ENCODE peak calls at places on chromosomes 4 and X, in four cellular contexts. One of them, this sample, is unnamed.

GRCh38 chr4:153651961-153652784 is 31.9 kb upstream of the TLR2 start:
- DNase-seq in astrocyte of the spinal cord: peak; percentile 36
- DNase-seq in CD8-positive, alpha-beta T cell: no peak
- DNase-seq in mucosa of descending colon: no peak
- DNase-seq in this sample: no peak

GRCh38 chr4:111839186-111839585 is 306.1 kb upstream of the FAM241A start:
- DNase-seq in astrocyte of the spinal cord: no peak
- DNase-seq in CD8-positive, alpha-beta T cell: no peak
- DNase-seq in mucosa of descending colon: no peak
- DNase-seq in this sample: no peak

GRCh38 chr4:108561086-108561485 is 59.3 kb upstream of the RPL34 start:
- DNase-seq in astrocyte of the spinal cord: no peak
- DNase-seq in CD8-positive, alpha-beta T cell: no peak
- DNase-seq in mucosa of descending colon: no peak
- DNase-seq in this sample: peak; percentile 4

GRCh38 chrX:108362026-108362425 is 76.2 kb downstream of the COL4A6 start:
- DNase-seq in astrocyte of the spinal cord: peak; percentile 46
- DNase-seq in CD8-positive, alpha-beta T cell: no peak
- DNase-seq in mucosa of descending colon: no peak
- DNase-seq in this sample: no peak

GRCh38 chrX:16222123-16222522 is 54.8 kb downstream of the MAGEB17 start:
- DNase-seq in astrocyte of the spinal cord: peak; percentile 16
- DNase-seq in CD8-positive, alpha-beta T cell: no peak
- DNase-seq in mucosa of descending colon: no peak
- DNase-seq in this sample: peak; percentile 40

GRCh38 chr4:152680988-152681731 is 1.4 kb upstream of the TMEM154 start:
- DNase-seq in astrocyte of the spinal cord: peak; percentile 65
- DNase-seq in CD8-positive, alpha-beta T cell: no peak
- DNase-seq in mucosa of descending colon: no peak
- DNase-seq in this sample: peak; percentile 42

GRCh38 chr4:157984285-157984911 is 188.4 kb downstream of the GASK1B start:
- DNase-seq in astrocyte of the spinal cord: no peak
- DNase-seq in CD8-positive, alpha-beta T cell: no peak
- DNase-seq in mucosa of descending colon: no peak
- DNase-seq in this sample: peak; percentile 25

GRCh38 chr4:186820371-186820990 is 96.8 kb upstream of the FAT1 start:
- DNase-seq in astrocyte of the spinal cord: peak; percentile 71
- DNase-seq in CD8-positive, alpha-beta T cell: no peak
- DNase-seq in mucosa of descending colon: peak; percentile 77
- DNase-seq in this sample: peak; percentile 67

GRCh38 chrX:154403192-154403591 is 5.0 kb downstream of the RPL10 start:
- DNase-seq in astrocyte of the spinal cord: no peak
- DNase-seq in CD8-positive, alpha-beta T cell: no peak
- DNase-seq in mucosa of descending colon: no peak
- DNase-seq in this sample: no peak

GRCh38 chr4:110639207-110640092 is 16.6 kb upstream of the PITX2 start:
- DNase-seq in astrocyte of the spinal cord: no peak
- DNase-seq in CD8-positive, alpha-beta T cell: no peak
- DNase-seq in mucosa of descending colon: no peak
- DNase-seq in this sample: no peak

GRCh38 chr4:181661090-181661489 is 582.1 kb upstream of the TENM3 start:
- DNase-seq in astrocyte of the spinal cord: peak; percentile 78
- DNase-seq in CD8-positive, alpha-beta T cell: no peak
- DNase-seq in mucosa of descending colon: no peak
- DNase-seq in this sample: peak; percentile 57

GRCh38 chr4:121706595-121707021 is 9.8 kb upstream of the ANXA5 start:
- DNase-seq in astrocyte of the spinal cord: peak; percentile 83
- DNase-seq in CD8-positive, alpha-beta T cell: peak; percentile 8
- DNase-seq in mucosa of descending colon: no peak
- DNase-seq in this sample: peak; percentile 77

GRCh38 chr4:24229976-24230375 is 340.1 kb upstream of the PPARGC1A start:
- DNase-seq in astrocyte of the spinal cord: no peak
- DNase-seq in CD8-positive, alpha-beta T cell: no peak
- DNase-seq in mucosa of descending colon: no peak
- DNase-seq in this sample: peak; percentile 74

GRCh38 chr4:109294468-109295020 is 7.9 kb downstream of the COL25A1 start:
- DNase-seq in astrocyte of the spinal cord: peak; percentile 52
- DNase-seq in CD8-positive, alpha-beta T cell: no peak
- DNase-seq in mucosa of descending colon: no peak
- DNase-seq in this sample: no peak

GRCh38 chrX:129511689-129512088 is 11.6 kb downstream of the SMARCA1 start:
- DNase-seq in astrocyte of the spinal cord: no peak
- DNase-seq in CD8-positive, alpha-beta T cell: no peak
- DNase-seq in mucosa of descending colon: no peak
- DNase-seq in this sample: no peak

GRCh38 chrX:129520151-129520550 is 3.1 kb downstream of the SMARCA1 start:
- DNase-seq in astrocyte of the spinal cord: no peak
- DNase-seq in CD8-positive, alpha-beta T cell: no peak
- DNase-seq in mucosa of descending colon: no peak
- DNase-seq in this sample: no peak

GRCh38 chrX:129512409-129512808 is 10.9 kb downstream of the SMARCA1 start:
- DNase-seq in astrocyte of the spinal cord: no peak
- DNase-seq in CD8-positive, alpha-beta T cell: no peak
- DNase-seq in mucosa of descending colon: no peak
- DNase-seq in this sample: no peak

DNA sequence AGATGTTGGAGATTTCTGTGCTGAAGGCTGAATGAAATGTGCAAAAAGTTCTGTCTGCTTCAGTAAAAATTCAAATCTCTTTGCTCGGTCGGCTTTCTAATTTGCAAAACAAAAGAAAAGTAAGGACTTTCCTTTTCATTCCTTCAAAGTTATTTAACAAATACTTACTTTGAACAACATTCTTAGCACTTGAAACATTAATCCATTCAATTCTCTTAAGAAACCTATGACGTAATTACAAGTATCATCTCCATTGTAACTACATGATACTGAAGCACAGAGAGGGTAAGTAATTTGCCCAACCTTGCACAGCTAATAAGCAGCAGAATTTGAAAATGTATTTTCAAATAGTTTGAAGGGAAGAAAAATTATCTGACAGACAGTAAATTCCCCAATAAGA is 6.9 kb downstream of the SMARCA1 start:
- DNase-seq in astrocyte of the spinal cord: no peak
- DNase-seq in CD8-positive, alpha-beta T cell: no peak
- DNase-seq in mucosa of descending colon: no peak
- DNase-seq in this sample: no peak
- H3K4me3 ChIP-seq in astrocyte of the spinal cord: no peak overlapping the region
- H3K4me3 ChIP-seq in CD8-positive, alpha-beta T cell: no peak overlapping the region
- H3K4me3 ChIP-seq in mucosa of descending colon: no peak overlapping the region
- H3K4me3 ChIP-seq in this sample: no peak overlapping the region

DNA sequence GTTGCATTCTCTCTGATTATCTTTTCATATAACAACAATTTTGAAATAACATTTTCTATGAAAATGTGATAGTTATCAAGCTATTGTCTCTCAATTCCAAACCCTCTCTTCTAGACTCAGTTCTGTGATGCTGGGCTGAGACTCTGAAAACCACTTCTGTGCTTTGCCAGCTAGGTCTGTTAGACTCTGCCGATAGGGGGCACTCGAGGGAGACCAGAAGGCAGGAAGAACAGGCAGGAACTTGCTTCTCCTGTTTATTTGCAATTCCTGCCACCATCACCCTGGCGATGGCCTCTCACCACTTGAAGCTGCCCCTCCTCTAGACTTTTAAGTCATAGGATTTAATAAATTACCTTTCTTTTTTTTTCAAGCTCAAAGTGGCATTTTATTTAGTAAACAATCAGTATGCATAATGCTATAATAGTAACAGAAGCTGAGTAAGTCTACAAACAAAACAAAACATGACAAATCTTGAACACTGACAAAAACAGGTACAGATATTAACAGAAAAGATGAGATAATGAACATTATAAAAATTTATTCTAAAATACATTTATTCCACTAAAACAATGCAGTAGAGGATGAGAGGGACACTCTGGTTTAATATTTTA is 49.7 kb downstream of the RASL11B start:
- DNase-seq in astrocyte of the spinal cord: peak; percentile 63
- DNase-seq in CD8-positive, alpha-beta T cell: peak; percentile 15
- DNase-seq in mucosa of descending colon: peak; percentile 59
- DNase-seq in this sample: peak; percentile 85
- TF ChIP-seq CTCF in astrocyte of the spinal cord: peak; percentile 80
- TF ChIP-seq CTCF in CD8-positive, alpha-beta T cell: peak; percentile 70
- TF ChIP-seq CTCF in mucosa of descending colon: peak; percentile 64
- TF ChIP-seq CTCF in this sample: peak; percentile 86

DNA sequence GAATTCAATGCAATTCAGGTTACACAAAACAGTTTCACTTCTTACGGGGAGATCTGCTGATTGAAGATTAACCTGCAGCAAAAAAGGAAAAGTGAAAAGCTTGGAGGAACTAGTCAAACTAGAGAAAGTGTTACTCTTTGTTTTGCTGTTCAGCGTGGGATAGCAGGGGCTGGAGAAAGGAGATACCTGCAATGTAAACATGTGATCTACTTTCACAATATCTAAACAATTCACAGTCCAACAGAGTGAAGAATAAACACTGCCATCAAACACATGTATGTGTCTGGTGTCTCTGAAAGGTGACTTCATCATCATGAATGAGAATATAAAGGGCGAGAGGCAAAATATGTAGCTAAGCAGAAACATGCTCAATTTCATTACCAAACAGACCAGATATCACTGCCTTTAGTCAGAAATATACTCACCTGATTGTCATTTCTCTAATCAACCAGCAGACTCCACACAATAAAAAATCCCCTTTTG is 26.4 kb downstream of the NIPAL1 start:
- DNase-seq in astrocyte of the spinal cord: no peak
- DNase-seq in CD8-positive, alpha-beta T cell: no peak
- DNase-seq in mucosa of descending colon: no peak
- DNase-seq in this sample: no peak
- H3K4me3 ChIP-seq in astrocyte of the spinal cord: no peak overlapping the region
- H3K4me3 ChIP-seq in CD8-positive, alpha-beta T cell: no peak overlapping the region
- H3K4me3 ChIP-seq in mucosa of descending colon: no peak overlapping the region
- H3K4me3 ChIP-seq in this sample: no peak overlapping the region

DNA sequence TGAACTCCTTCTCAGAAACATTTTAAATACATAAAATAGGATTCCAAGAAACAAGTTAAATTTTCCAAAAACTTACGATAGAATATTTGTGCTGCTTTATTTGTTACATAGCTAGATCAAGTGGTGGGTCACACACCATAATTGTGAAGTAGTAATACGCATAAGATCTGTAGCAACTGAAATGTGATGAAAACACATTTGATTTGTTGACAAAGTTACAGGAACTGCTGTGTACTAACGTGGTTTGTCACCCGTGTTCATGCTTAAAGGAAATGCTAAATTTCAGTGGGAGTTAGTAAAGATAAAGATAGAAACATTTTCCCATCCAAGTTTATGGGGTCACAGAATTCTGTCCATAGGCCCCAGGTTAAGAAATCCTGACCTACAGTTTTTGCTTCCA is 34.1 kb upstream of the PHEX start:
- DNase-seq in astrocyte of the spinal cord: no peak
- DNase-seq in CD8-positive, alpha-beta T cell: no peak
- DNase-seq in mucosa of descending colon: no peak
- DNase-seq in this sample: no peak
- TF ChIP-seq CTCF in astrocyte of the spinal cord: no peak
- TF ChIP-seq CTCF in CD8-positive, alpha-beta T cell: no peak
- TF ChIP-seq CTCF in mucosa of descending colon: no peak
- TF ChIP-seq CTCF in this sample: no peak

GRCh38 chr4:124710911-124711310 is 1.6 kb downstream of the ANKRD50 start:
- DNase-seq in astrocyte of the spinal cord: peak; percentile 29
- DNase-seq in CD8-positive, alpha-beta T cell: no peak
- DNase-seq in mucosa of descending colon: no peak
- DNase-seq in this sample: peak; percentile 50
- H3K4me3 ChIP-seq in astrocyte of the spinal cord: peak overlapping the region; percentile 86
- H3K4me3 ChIP-seq in CD8-positive, alpha-beta T cell: no peak overlapping the region
- H3K4me3 ChIP-seq in mucosa of descending colon: no peak overlapping the region
- H3K4me3 ChIP-seq in this sample: peak overlapping the region; percentile 79

This sample was measured in cardiac fibroblast.